ENCODE peak calls at places on chromosomes 6 and 20, in ten cellular contexts. W is effector CD4-positive, alpha-beta T cell; F is Calu3; G is left colon; C is activated CD8-positive, alpha-beta memory T cell treated with anti-CD3 and anti-CD28 coated beads for 1 hour; P is NCI-H1417 treated with DMSO at 0.1 percent for 48 hours; Z is breast epithelium; K is T1000; N is NCI-H748 treated with DMSO at 0.1 percent for 48 hours; B is posterior vena cava. J is an unnamed sample.

GRCh38 chr6:31791324-31792089 is 4.0 kb downstream of the VARS1 start:
- DNase-seq in W (no peak), F (peak), G (peak), C (no peak), P (no peak), Z (no peak), K (no peak), N (peak), B (no peak), J (no peak)

GRCh38 chr6:31822038-31822821 is 5.3 kb upstream of the HSPA1B start:
- DNase-seq in W (peak), F (peak), G (peak), C (no peak), P (no peak), Z (peak), K (peak), N (no peak), B (peak), J (no peak)

GRCh38 chr20:21509597-21510331 is 4.1 kb downstream of the NKX2-2 start:
- DNase-seq in W (no peak), F (no peak), G (no peak), C (no peak), P (no peak), Z (no peak), K (no peak), N (no peak), B (no peak), J (no peak)

GRCh38 chr20:10316582-10316981 is 98.0 kb downstream of the SNAP25 start:
- DNase-seq in W (no peak), F (peak), G (peak), C (no peak), P (no peak), Z (no peak), K (no peak), N (no peak), B (no peak), J (no peak)

GRCh38 chr6:126091507-126091906 is 105.2 kb downstream of the TRMT11 start:
- DNase-seq in W (no peak), F (no peak), G (no peak), C (no peak), P (no peak), Z (no peak), K (no peak), N (no peak), B (no peak), J (peak)

GRCh38 chr6:69957990-69958559 is 91.7 kb downstream of the COL19A1 start:
- DNase-seq in W (no peak), F (no peak), G (no peak), C (no peak), P (no peak), Z (no peak), K (no peak), N (no peak), B (no peak), J (no peak)

GRCh38 chr6:101832371-101832770 is 438.9 kb downstream of the GRIK2 start:
- DNase-seq in W (no peak), F (no peak), G (no peak), C (no peak), P (no peak), Z (no peak), K (no peak), N (no peak), B (no peak), J (no peak)

GRCh38 chr6:20881365-20881764 is 347.1 kb downstream of the CDKAL1 start:
- DNase-seq in W (no peak), F (no peak), G (no peak), C (no peak), P (no peak), Z (no peak), K (no peak), N (no peak), B (no peak), J (no peak)

GRCh38 chr6:17448165-17448564 is 54.8 kb downstream of the CAP2 start:
- DNase-seq in W (no peak), F (no peak), G (no peak), C (no peak), P (no peak), Z (no peak), K (no peak), N (no peak), B (no peak), J (no peak)

GRCh38 chr6:17281100-17281496 is at the start of gene RBM24:
- DNase-seq in W (no peak), F (peak), G (peak), C (no peak), P (no peak), Z (peak), K (peak), N (peak), B (peak), J (no peak)

GRCh38 chr6:17497701-17498100 is 102.4 kb upstream of the FAM8A1 start:
- DNase-seq in W (no peak), F (no peak), G (no peak), C (no peak), P (no peak), Z (no peak), K (no peak), N (peak), B (no peak), J (no peak)

GRCh38 chr6:139161817-139162284 is 27.0 kb downstream of the HECA start:
- DNase-seq in W (peak), F (no peak), G (no peak), C (peak), P (no peak), Z (no peak), K (no peak), N (no peak), B (no peak), J (no peak)

GRCh38 chr20:63782051-63782471 is 42.5 kb downstream of the SLC2A4RG start:
- DNase-seq in W (peak), F (no peak), G (peak), C (peak), P (no peak), Z (no peak), K (no peak), N (no peak), B (no peak), J (no peak)

J was measured in NT2/D1.